ENCODE peak calls at places on chromosome 16, in ten cellular contexts. Z, W, M, P, A, O, U, J, X and Y are unnamed samples.

GRCh38 chr16:78297066-78297666 is 197.7 kb downstream of the WWOX start:
- DNase-seq in U (no peak), Z (no peak), O (no peak), W (no peak), X (no peak), A (no peak), M (no peak), P (no peak), J (no peak), Y (no peak)

GRCh38 chr16:50247123-50247905 is 19.0 kb upstream of the ADCY7 start:
- DNase-seq in M (no peak), W (no peak), U (no peak), P (no peak), O (no peak), A (no peak), Z (no peak), X (no peak), J (no peak), Y (no peak)

GRCh38 chr16:89308391-89309333 is 91.2 kb downstream of the ZNF778 start:
- DNase-seq in A (no peak), W (no peak), P (no peak), U (no peak), X (no peak), O (peak), Z (no peak), J (no peak), M (no peak), Y (no peak)

GRCh38 chr16:23424292-23424958 is 28.6 kb downstream of the COG7 start:
- DNase-seq in A (no peak), U (no peak), X (no peak), P (no peak), O (no peak), Z (no peak), J (no peak), W (no peak), M (no peak), Y (no peak)

GRCh38 chr16:10280262-10281170 is 98.3 kb upstream of the GRIN2A start:
- DNase-seq in Z (no peak), A (no peak), P (no peak), J (no peak), X (no peak), O (no peak), W (no peak), M (no peak), U (no peak), Y (no peak)

GRCh38 chr16:82092711-82093110 is 57.7 kb downstream of the HSD17B2 start:
- DNase-seq in U (no peak), O (no peak), Z (no peak), A (no peak), W (no peak), X (no peak), M (no peak), P (no peak), J (no peak), Y (no peak)

GRCh38 chr16:50467943-50468748 is 80.0 kb upstream of the NKD1 start:
- DNase-seq in P (no peak), X (peak), M (no peak), O (no peak), J (no peak), U (no peak), Z (no peak), W (no peak), A (no peak), Y (peak)

GRCh38 chr16:71357681-71358080 is 842 bp upstream of the CALB2 start:
- DNase-seq in O (no peak), X (no peak), M (no peak), W (no peak), P (no peak), Z (no peak), U (no peak), J (no peak), A (no peak), Y (no peak)

GRCh38 chr16:19894586-19894985 is 9.9 kb upstream of the GPRC5B start:
- DNase-seq in A (no peak), J (no peak), Z (no peak), P (no peak), U (no peak), M (no peak), W (no peak), X (no peak), O (no peak), Y (no peak)

GRCh38 chr16:351804-352520 is 561 bp downstream of the AXIN1 start:
- DNase-seq in P (no peak), J (no peak), W (no peak), O (no peak), A (no peak), U (no peak), M (no peak), Z (no peak), X (no peak), Y (no peak)

GRCh38 chr16:6153901-6154300 is 1056.3 kb upstream of the EEF2KMT start:
- DNase-seq in J (no peak), W (no peak), U (no peak), M (no peak), A (no peak), P (no peak), Z (no peak), X (no peak), O (no peak), Y (no peak)

GRCh38 chr16:80924372-80924978 is 82.2 kb downstream of the CMC2 start:
- DNase-seq in J (peak), A (no peak), P (no peak), Z (peak), M (peak), O (peak), X (peak), U (no peak), W (peak), Y (peak)